ENCODE peak calls at places on chromosomes 5 and 9, in four cellular contexts. J is testis, Q is Panc1, K is fibroblast of lung. R is an unnamed sample. For H3K9me3, the result is how much of the 10 kb centered on the place peaks cover.

GRCh38 chr5:57889558-57889957 is 406.9 kb upstream of the ACTBL2 start:
- DNase-seq in J (peak), K (peak), Q (peak), R (peak)

GRCh38 chr5:72194846-72195245 is 87.6 kb downstream of the MAP1B start:
- DNase-seq in Q (no peak), J (no peak), K (no peak), R (no peak)

GRCh38 chr5:98638701-98639100 is 134.8 kb upstream of the RGMB start:
- DNase-seq in K (peak), Q (no peak), J (peak), R (no peak)

GRCh38 chr5:180313677-180314076 is 21.8 kb upstream of the MAPK9 start:
- DNase-seq in Q (no peak), J (peak), K (peak), R (no peak)

GRCh38 chr5:66072031-66072430 is 72.1 kb upstream of the SREK1 start:
- DNase-seq in Q (no peak), K (no peak), J (no peak), R (no peak)

GRCh38 chr5:12668564-12668963 is 764.3 kb upstream of the CTNND2 start:
- DNase-seq in J (no peak), Q (no peak), K (no peak), R (peak)

GRCh38 chr9:126902160-126902559 is 12.4 kb upstream of the RALGPS1 start:
- DNase-seq in J (no peak), Q (no peak), K (no peak), R (no peak)

GRCh38 chr9:8205580-8205979 is 406.0 kb upstream of the DMAC1 start:
- DNase-seq in Q (no peak), J (no peak), K (peak), R (no peak)

GRCh38 chr9:133031496-133031911 is 707 bp downstream of the GTF3C5 start:
- DNase-seq in J (no peak), K (no peak), Q (no peak), R (peak)

GRCh38 chr5:43891112-43891511 is 288.1 kb downstream of the NNT start:
- DNase-seq in K (no peak), J (no peak), Q (no peak), R (no peak)

GRCh38 chr5:157828949-157829639 is 29.9 kb downstream of the CLINT1 start:
- DNase-seq in Q (no peak), J (no peak), K (no peak), R (peak)
- TF ChIP-seq CTCF in Q (no peak), J (peak), K (no peak), R (peak)

GRCh38 chr5:126994485-126994884 is 35.9 kb downstream of the MARCHF3 start:
- DNase-seq in K (no peak), J (no peak), Q (no peak), R (no peak)
- H3K9me3 ChIP-seq in K (under half), J (under half), Q (under half), R (under half)

GRCh38 chr9:87250205-87250604 is 247.5 kb upstream of the DAPK1 start:
- DNase-seq in K (no peak), Q (no peak), J (peak), R (peak)
- TF ChIP-seq CTCF in K (no peak), Q (no peak), J (no peak), R (peak)

DNA sequence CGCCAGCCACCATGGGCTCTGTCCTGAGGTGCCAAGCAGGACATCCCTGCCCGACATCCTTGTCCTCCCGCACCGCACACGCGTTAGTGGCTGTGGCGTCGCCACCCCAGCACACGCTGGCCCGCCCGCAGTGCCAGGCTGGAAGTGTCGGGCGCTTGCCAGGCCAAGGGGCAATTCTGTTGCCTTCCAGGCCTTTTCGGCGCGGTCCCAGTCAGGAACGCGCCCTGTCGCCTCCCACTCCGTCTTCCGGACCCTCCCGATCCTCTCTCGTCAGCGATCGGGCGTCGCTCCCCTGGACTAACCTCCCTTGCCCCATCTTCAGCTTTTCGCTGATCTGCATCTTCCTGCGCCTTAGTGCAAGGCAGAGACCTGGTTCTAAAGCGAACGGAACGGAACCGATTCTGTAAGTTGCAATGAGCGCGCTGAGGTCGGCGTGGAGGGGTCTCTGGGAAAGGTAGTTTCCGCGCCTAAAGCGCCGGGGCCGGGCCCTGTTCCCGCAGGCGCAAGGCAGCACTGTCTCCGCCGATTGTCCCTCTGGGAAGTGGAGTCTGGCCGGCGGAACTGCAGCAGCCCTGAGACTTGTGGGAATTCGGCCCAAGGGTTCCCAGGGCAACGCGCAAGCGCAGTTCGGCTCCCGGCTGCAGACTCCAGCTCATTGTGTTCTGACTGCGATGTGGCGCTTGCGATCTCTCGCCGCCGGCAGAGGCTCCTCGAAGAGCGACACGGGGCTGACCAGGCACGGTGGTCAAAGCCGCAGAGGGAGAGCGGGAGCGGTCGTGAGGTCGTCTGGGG is at the start of gene ZNF454:
- DNase-seq in J (peak), K (peak), Q (no peak), R (no peak)
- H3K9me3 ChIP-seq in J (under half), K (under half), Q (under half), R (half or more)

DNA sequence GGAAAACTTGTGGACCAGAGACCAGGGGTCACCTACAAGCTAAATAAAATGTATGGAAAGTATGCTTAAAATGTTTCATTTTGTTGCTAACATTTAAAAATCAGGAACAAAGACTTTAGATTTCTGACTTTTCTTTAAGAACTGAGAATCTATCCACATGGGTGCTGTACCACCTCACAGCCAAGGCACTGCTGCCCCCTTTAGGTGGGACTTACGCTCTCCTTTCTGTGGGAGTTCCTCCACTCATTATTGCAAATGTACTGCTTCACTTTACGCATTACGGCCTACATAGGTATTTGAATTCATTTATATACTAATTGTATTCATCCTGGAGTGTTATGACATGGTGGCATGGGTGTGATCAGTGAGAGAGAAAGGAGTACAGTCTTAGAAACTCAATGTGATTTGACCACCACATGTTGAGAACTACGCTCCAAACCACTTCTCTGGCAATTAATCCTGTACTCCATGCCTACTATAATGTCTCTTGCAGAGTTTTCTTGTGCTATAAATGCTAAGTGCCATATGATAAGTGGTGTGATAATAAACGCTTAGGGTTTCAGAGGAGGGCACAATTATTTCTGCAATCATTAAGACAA is 24.7 kb upstream of the CETN3 start:
- DNase-seq in J (peak), K (peak), Q (no peak), R (peak)
- TF ChIP-seq CTCF in J (peak), K (peak), Q (peak), R (peak)

GRCh38 chr5:141422742-141423291 is 2.0 kb downstream of the PCDHGA11 start:
- DNase-seq in J (no peak), Q (no peak), K (no peak), R (no peak)

GRCh38 chr5:141430332-141431113 is at the start of gene PCDHGA12:
- DNase-seq in J (no peak), K (peak), Q (no peak), R (no peak)

GRCh38 chr5:141431286-141431685 is 979 bp downstream of the PCDHGA12 start:
- DNase-seq in J (no peak), K (peak), Q (no peak), R (no peak)

GRCh38 chr5:141427783-141428426 is 2.4 kb upstream of the PCDHGA12 start:
- DNase-seq in J (no peak), K (no peak), Q (no peak), R (no peak)
- H3K9me3 ChIP-seq in J (under half), K (under half), Q (under half), R (half or more)

GRCh38 chr5:141669519-141669918 is 12.5 kb downstream of the ARAP3 start:
- DNase-seq in K (no peak), J (no peak), Q (no peak), R (peak)
- TF ChIP-seq CTCF in K (no peak), J (no peak), Q (no peak), R (peak)

R was measured in endodermal cell.